ENCODE peak calls at places on chromosomes 6 and 20, in four cellular contexts. W is KBM-7, X is HT1080, Y is amygdala. N is an unnamed sample.

GRCh38 chr20:3777726-3778629 is 3.3 kb downstream of the SPEF1 start:
- DNase-seq in W (no peak), X (no peak), Y (no peak), N (peak)

GRCh38 chr6:7341989-7342742 is 29.2 kb upstream of the SSR1 start:
- DNase-seq in W (no peak), X (peak), Y (no peak), N (no peak)

GRCh38 chr6:162177733-162178132 is 549.8 kb downstream of the PRKN start:
- DNase-seq in W (no peak), X (peak), Y (peak), N (no peak)

GRCh38 chr20:63082308-63082938 is 75.7 kb upstream of the BHLHE23 start:
- DNase-seq in W (peak), X (no peak), Y (peak), N (peak)

GRCh38 chr20:25675161-25675560 is 21.5 kb downstream of the ZNF337 start:
- DNase-seq in W (no peak), X (no peak), Y (peak), N (no peak)

GRCh38 chr20:39849664-39850063 is 839.4 kb downstream of the MAFB start:
- DNase-seq in W (no peak), X (peak), Y (peak), N (peak)

GRCh38 chr6:34671801-34672656 is 24.5 kb downstream of the ILRUN start:
- DNase-seq in W (no peak), X (peak), Y (no peak), N (peak)

GRCh38 chr6:12318749-12319148 is 28.6 kb downstream of the EDN1 start:
- DNase-seq in W (no peak), X (no peak), Y (no peak), N (no peak)

GRCh38 chr20:41889125-41889870 is 271.1 kb upstream of the CHD6 start:
- DNase-seq in W (no peak), X (no peak), Y (peak), N (peak)

GRCh38 chr6:46909371-46909770 is 12.4 kb downstream of the ADGRF5 start:
- DNase-seq in W (no peak), X (peak), Y (no peak), N (no peak)

GRCh38 chr6:12033770-12034169 is 21.7 kb downstream of the HIVEP1 start:
- DNase-seq in W (peak), X (no peak), Y (no peak), N (peak)

GRCh38 chr20:49207071-49207470 is 12.1 kb upstream of the DDX27 start:
- DNase-seq in W (peak), X (no peak), Y (no peak), N (no peak)

GRCh38 chr6:105539879-105540278 is 137.0 kb upstream of the PREP start:
- DNase-seq in W (no peak), X (no peak), Y (no peak), N (no peak)

GRCh38 chr6:158645064-158646022 is 800 bp upstream of the DYNLT1 start:
- DNase-seq in W (no peak), X (no peak), Y (no peak), N (no peak)

GRCh38 chr20:43911066-43911465 is 3.6 kb upstream of the TOX2 start:
- DNase-seq in W (no peak), X (peak), Y (no peak), N (peak)

GRCh38 chr6:151719070-151719469 is 88.4 kb upstream of the ESR1 start:
- DNase-seq in W (no peak), X (no peak), Y (no peak), N (no peak)

GRCh38 chr20:39124064-39124463 is 161.9 kb downstream of the DHX35 start:
- DNase-seq in W (no peak), X (no peak), Y (no peak), N (peak)

GRCh38 chr6:34630040-34630439 is 66.5 kb downstream of the ILRUN start:
- DNase-seq in W (no peak), X (peak), Y (no peak), N (peak)

GRCh38 chr20:38127011-38127621 is 38.0 kb downstream of the TGM2 start:
- DNase-seq in W (peak), X (peak), Y (no peak), N (peak)

GRCh38 chr6:152625213-152625612 is 11.9 kb downstream of the SYNE1 start:
- DNase-seq in W (no peak), X (no peak), Y (no peak), N (no peak)

GRCh38 chr6:104887350-104887749 is 27.6 kb upstream of the HACE1 start:
- DNase-seq in W (peak), X (peak), Y (no peak), N (peak)

GRCh38 chr6:25297823-25298507 is 18.8 kb downstream of the CARMIL1 start:
- DNase-seq in W (no peak), X (no peak), Y (no peak), N (no peak)

GRCh38 chr20:17538517-17539170 is 7.5 kb upstream of the BFSP1 start:
- DNase-seq in W (peak), X (no peak), Y (no peak), N (no peak)

GRCh38 chr6:154537486-154537885 is 27.0 kb upstream of the CNKSR3 start:
- DNase-seq in W (no peak), X (no peak), Y (no peak), N (no peak)

GRCh38 chr6:41940759-41941279 is 789 bp downstream of the CCND3 start:
- DNase-seq in W (peak), X (peak), Y (peak), N (peak)

GRCh38 chr6:68317366-68317765 is 317.7 kb upstream of the ADGRB3 start:
- DNase-seq in W (no peak), X (peak), Y (no peak), N (peak)

GRCh38 chr6:109397020-109397419 is 14.8 kb upstream of the CD164 start:
- DNase-seq in W (peak), X (no peak), Y (no peak), N (no peak)

GRCh38 chr6:138973481-138974140 is 14.4 kb downstream of the REPS1 start:
- DNase-seq in W (no peak), X (peak), Y (no peak), N (no peak)

GRCh38 chr6:35072051-35072697 is 69.0 kb downstream of the TCP11 start:
- DNase-seq in W (no peak), X (no peak), Y (peak), N (no peak)

GRCh38 chr20:17961600-17961965 is 7.0 kb downstream of the SNX5 start:
- DNase-seq in W (no peak), X (no peak), Y (no peak), N (no peak)